ENCODE peak calls at places on chromosomes 3 and 15, in four cellular contexts. Y is thyroid gland, U is AG04450, I is CD14-positive monocyte. P is an unnamed sample.
A peak's percentile ranks its signal among the peaks of the same experiment; 100 is the strongest.

GRCh38 chr3:52498134-52499054 is 3.3 kb downstream of the STAB1 start:
- DNase-seq in U (no peak), I (peak; percentile 89), Y (no peak), P (no peak)

GRCh38 chr3:36305929-36306520 is 74.3 kb upstream of the STAC start:
- DNase-seq in U (no peak), I (no peak), Y (no peak), P (no peak)

GRCh38 chr3:124297062-124297980 is 305.4 kb upstream of the ROPN1 start:
- DNase-seq in I (no peak), U (no peak), Y (no peak), P (no peak)

GRCh38 chr15:31197497-31198414 is 96.2 kb upstream of the TRPM1 start:
- DNase-seq in U (no peak), Y (peak; percentile 27), I (no peak), P (no peak)

GRCh38 chr3:56862352-56863062 is 60.8 kb upstream of the ARHGEF3 start:
- DNase-seq in U (no peak), Y (no peak), I (no peak), P (no peak)

GRCh38 chr15:62323353-62323752 is 158.3 kb upstream of the C2CD4B start:
- DNase-seq in Y (no peak), U (no peak), I (no peak), P (no peak)

GRCh38 chr3:157129782-157130137 is 30.2 kb downstream of the CCNL1 start:
- DNase-seq in I (no peak), Y (no peak), U (no peak), P (peak; percentile 29)

GRCh38 chr3:16183601-16184270 is 9.3 kb downstream of the GALNT15 start:
- DNase-seq in Y (no peak), U (peak; percentile 87), I (no peak), P (no peak)

GRCh38 chr3:190092250-190092649 is 28.4 kb downstream of the P3H2 start:
- DNase-seq in I (no peak), U (peak; percentile 59), Y (no peak), P (no peak)

GRCh38 chr3:49132437-49133225 is at the start of gene LAMB2:
- DNase-seq in U (peak; percentile 38), I (peak; percentile 61), Y (peak; percentile 79), P (peak; percentile 65)

GRCh38 chr15:80684697-80685096 is 10.4 kb upstream of the ABHD17C start:
- DNase-seq in I (no peak), Y (no peak), U (no peak), P (no peak)

GRCh38 chr3:124833710-124834332 is 53.3 kb downstream of the ITGB5 start:
- DNase-seq in I (no peak), Y (no peak), U (no peak), P (no peak)

GRCh38 chr15:36331531-36332275 is 247.7 kb upstream of the CDIN1 start:
- DNase-seq in Y (no peak), U (no peak), I (no peak), P (no peak)

GRCh38 chr3:176328198-176328597 is 869.1 kb downstream of the TBL1XR1 start:
- DNase-seq in I (no peak), U (no peak), Y (no peak), P (no peak)

GRCh38 chr3:58068126-58068809 is 60.0 kb downstream of the FLNB start:
- DNase-seq in Y (no peak), U (no peak), I (no peak), P (no peak)

GRCh38 chr15:40937762-40938529 is 8.8 kb downstream of the DLL4 start:
- DNase-seq in I (no peak), Y (no peak), U (no peak), P (no peak)

GRCh38 chr15:98914626-98915025 is 93.0 kb downstream of the PGPEP1L start:
- DNase-seq in U (peak; percentile 84), Y (peak; percentile 73), I (no peak), P (no peak)

GRCh38 chr3:172218350-172219323 is 179.3 kb downstream of the FNDC3B start:
- DNase-seq in U (no peak), Y (no peak), I (no peak), P (no peak)

GRCh38 chr3:106025151-106025722 is 156.4 kb upstream of the CBLB start:
- DNase-seq in U (no peak), Y (peak; percentile 36), I (no peak), P (no peak)

GRCh38 chr15:72160846-72161245 is 36.7 kb downstream of the GRAMD2A start:
- DNase-seq in I (no peak), U (no peak), Y (no peak), P (no peak)

GRCh38 chr3:14780927-14781507 is 37.7 kb upstream of the FGD5 start:
- DNase-seq in Y (peak; percentile 63), U (peak; percentile 3), I (no peak), P (peak; percentile 44)

GRCh38 chr15:36472672-36473071 is 106.8 kb upstream of the CDIN1 start:
- DNase-seq in U (no peak), Y (no peak), I (no peak), P (no peak)

GRCh38 chr3:183069086-183069485 is 30.2 kb downstream of the MCCC1 start:
- DNase-seq in Y (no peak), U (no peak), I (no peak), P (no peak)

GRCh38 chr15:85482896-85483295 is 102.5 kb downstream of the AKAP13 start:
- DNase-seq in Y (no peak), U (peak; percentile 73), I (no peak), P (no peak)

GRCh38 chr15:48617619-48618018 is 27.9 kb downstream of the FBN1 start:
- DNase-seq in U (peak; percentile 90), I (peak; percentile 48), Y (peak; percentile 49), P (no peak)

GRCh38 chr3:129831503-129831902 is 62.0 kb downstream of the TMCC1 start:
- DNase-seq in Y (no peak), I (no peak), U (no peak), P (no peak)

GRCh38 chr15:65583701-65584100 is 27.2 kb downstream of the INTS14 start:
- DNase-seq in I (no peak), U (no peak), Y (no peak), P (peak; percentile 33)

GRCh38 chr3:194572944-194573491 is 60.2 kb downstream of the TMEM44 start:
- DNase-seq in Y (peak; percentile 17), I (no peak), U (no peak), P (no peak)

GRCh38 chr3:58723197-58723596 is 56.6 kb upstream of the FAM3D start:
- DNase-seq in I (no peak), Y (no peak), U (no peak), P (no peak)

GRCh38 chr3:146803746-146804145 is 198.6 kb upstream of the PLSCR5 start:
- DNase-seq in Y (no peak), U (peak; percentile 38), I (no peak), P (no peak)

GRCh38 chr15:52217186-52217585 is 26.0 kb upstream of the GNB5 start:
- DNase-seq in Y (peak; percentile 70), U (no peak), I (no peak), P (no peak)
- TF ChIP-seq CTCF in Y (no peak), U (no peak), I (no peak), P (peak; percentile 29)

GRCh38 chr3:50574280-50574831 is 5.0 kb downstream of the HEMK1 start:
- DNase-seq in Y (no peak), U (no peak), I (no peak), P (no peak)

GRCh38 chr3:50572158-50572557 is 2.8 kb downstream of the HEMK1 start:
- DNase-seq in Y (peak; percentile 82), U (peak; percentile 38), I (peak; percentile 75), P (peak; percentile 52)

GRCh38 chr3:50575372-50575771 is 6.0 kb downstream of the HEMK1 start:
- DNase-seq in U (no peak), I (no peak), Y (no peak), P (no peak)

GRCh38 chr3:50572801-50573371 is 3.6 kb downstream of the HEMK1 start:
- DNase-seq in Y (no peak), U (no peak), I (no peak), P (no peak)

DNA sequence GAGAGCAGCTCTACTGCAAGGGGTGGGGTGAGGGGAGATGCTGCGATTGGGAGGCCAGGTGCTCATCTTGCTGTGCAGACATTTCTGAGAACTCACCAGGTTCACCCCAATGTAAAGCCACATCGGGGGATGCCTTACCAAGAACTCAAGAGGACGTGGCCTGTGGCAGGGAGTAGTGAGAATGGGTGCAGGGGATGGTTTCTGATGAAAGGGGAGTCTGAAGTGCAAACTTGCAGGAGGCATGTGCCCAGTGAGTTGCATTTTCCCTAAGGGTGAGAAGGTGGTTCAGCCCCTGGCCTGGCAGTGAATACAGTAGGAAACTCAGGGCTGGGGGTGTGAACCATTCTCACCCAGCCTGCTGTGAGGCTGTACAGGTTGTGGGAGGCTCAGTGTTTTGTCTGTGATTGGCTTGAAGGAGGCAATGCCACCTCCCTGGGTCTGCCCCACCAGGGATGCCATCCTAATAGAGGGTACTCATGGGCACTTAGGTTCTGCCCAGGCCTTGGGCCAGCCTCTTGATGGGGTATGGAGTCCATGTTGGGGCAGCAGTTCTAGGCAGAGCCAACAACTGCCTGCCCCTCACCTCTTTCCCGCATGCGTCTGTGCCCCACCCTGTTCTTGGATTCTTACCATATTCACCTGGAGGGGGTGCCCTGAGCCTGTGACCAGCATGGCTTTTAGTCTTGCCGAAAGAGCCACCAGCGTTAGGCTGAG is 4.4 kb downstream of the HEMK1 start:
- DNase-seq in I (no peak), U (no peak), Y (no peak), P (no peak)
- TF ChIP-seq CTCF in I (no peak), U (no peak), Y (no peak), P (no peak)

DNA sequence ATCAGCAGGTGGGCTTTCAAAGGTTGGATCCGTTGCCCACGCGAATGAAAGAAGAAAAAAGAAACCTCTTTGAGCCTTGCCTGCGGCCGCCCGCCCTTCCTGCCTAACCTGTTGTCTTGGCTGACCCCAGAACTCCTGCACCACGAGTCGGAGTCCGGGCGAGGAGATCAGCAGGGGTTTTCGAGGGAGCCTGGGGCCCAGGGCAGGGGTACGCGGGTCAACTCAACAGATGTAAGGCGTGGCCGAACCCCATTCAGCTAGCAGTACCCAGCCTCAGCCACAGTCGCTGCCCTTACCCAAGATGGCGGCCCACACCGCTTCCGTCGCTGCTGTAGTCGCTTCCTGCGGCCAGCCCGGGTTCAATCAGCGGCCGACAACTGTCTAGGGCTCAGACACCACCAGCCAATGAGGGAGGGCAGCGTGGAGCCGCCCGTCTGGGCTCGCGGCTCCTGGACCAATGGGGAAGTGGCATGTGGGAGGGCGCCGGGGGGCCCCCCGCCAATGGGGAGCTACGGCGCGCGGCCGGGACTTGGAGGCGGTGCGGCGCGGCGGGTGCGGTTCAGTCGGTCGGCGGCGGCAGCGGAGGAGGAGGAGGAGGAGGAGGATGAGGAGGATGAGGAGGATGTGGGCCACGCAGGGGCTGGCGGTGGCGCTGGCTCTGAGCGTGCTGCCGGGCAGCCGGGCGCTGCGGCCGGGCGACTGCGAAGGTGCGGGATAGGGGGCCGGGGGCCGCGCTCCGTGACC is at the start of gene MANF:
- DNase-seq in U (peak; percentile 94), I (peak; percentile 97), Y (peak; percentile 99), P (peak; percentile 90)
- TF ChIP-seq CTCF in U (no peak), I (no peak), Y (peak; percentile 8), P (no peak)

DNA sequence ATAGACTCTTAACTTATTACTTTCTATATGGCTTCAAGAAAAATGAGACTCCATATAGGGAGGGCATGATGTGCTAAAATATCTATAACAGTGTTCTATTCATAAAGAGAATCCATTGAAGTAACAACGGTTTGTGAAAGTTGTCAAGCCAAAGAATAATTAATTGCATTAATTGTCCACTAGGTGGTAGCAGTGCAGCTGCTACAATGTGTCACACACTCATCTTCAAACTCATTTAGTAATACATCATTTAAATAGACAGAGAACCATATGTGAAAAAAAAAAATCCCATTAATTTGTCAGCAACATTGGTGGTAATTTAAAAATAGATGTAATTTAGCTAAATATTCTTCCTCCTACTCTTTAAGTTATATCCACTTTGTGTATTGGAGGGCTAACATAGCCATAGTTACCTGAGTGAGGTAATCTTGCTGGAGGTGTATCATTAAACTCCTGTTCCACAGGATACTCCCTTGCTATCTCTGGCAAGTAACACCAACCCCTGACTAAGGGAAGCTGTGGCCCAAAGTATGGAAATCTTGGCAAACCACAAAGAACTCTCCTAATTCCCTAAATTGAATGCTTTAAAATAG is 3.7 kb upstream of the CPA3 start:
- DNase-seq in Y (no peak), I (no peak), U (peak; percentile 11), P (no peak)
- TF ChIP-seq CTCF in Y (peak; percentile 73), I (peak; percentile 88), U (peak; percentile 64), P (peak; percentile 83)

P was measured in neural crest cell.